ENCODE peak calls at places on chromosomes 11 and 22, in seven cellular contexts. V, Q, D, Z, B, Y and E are unnamed samples.

GRCh38 chr11:65401803-65402248 is 15.4 kb downstream of the FRMD8 start:
- DNase-seq in V (no peak), Q (no peak), D (no peak), Z (no peak), B (no peak), Y (no peak), E (no peak)

GRCh38 chr22:44538071-44538470 is 40.0 kb upstream of the RTL6 start:
- DNase-seq in V (no peak), Q (no peak), D (no peak), Z (no peak), B (no peak), Y (no peak), E (no peak)

GRCh38 chr11:83035070-83035854 is 36.4 kb downstream of the RAB30 start:
- DNase-seq in V (no peak), Q (no peak), D (no peak), Z (no peak), B (no peak), Y (no peak), E (no peak)

GRCh38 chr11:2777871-2778629 is 78.3 kb upstream of the KCNQ1OT1 start:
- DNase-seq in V (peak), Q (no peak), D (peak), Z (no peak), B (no peak), Y (no peak), E (peak)

GRCh38 chr11:58739725-58740430 is 8.1 kb upstream of the GLYAT start:
- DNase-seq in V (no peak), Q (no peak), D (no peak), Z (no peak), B (no peak), Y (no peak), E (peak)

GRCh38 chr11:107282195-107282594 is 175.4 kb downstream of the CWF19L2 start:
- DNase-seq in V (no peak), Q (no peak), D (no peak), Z (no peak), B (no peak), Y (no peak), E (no peak)

GRCh38 chr22:21837184-21837979 is 30.1 kb downstream of the MAPK1 start:
- DNase-seq in V (no peak), Q (no peak), D (no peak), Z (no peak), B (no peak), Y (no peak), E (no peak)

GRCh38 chr11:4480577-4481539 is 1.6 kb upstream of the OR52K1 start:
- DNase-seq in V (no peak), Q (no peak), D (no peak), Z (no peak), B (no peak), Y (no peak), E (no peak)

GRCh38 chr22:30998329-30998728 is 29.3 kb downstream of the TUG1 start:
- DNase-seq in V (no peak), Q (no peak), D (no peak), Z (no peak), B (no peak), Y (no peak), E (no peak)